ENCODE peak calls at places on chromosomes 3 and 15, in five cellular contexts. E is lung, P is cardiac muscle cell, S is lower lobe of right lung, G is upper lobe of right lung. W is an unnamed sample.

GRCh38 chr3:44339990-44340389 is 1.4 kb downstream of the TCAIM start:
- DNase-seq in E (no peak), P (no peak), S (no peak), G (no peak), W (no peak)

GRCh38 chr3:141877911-141878310 is 1.5 kb downstream of the ATP1B3 start:
- DNase-seq in E (no peak), P (peak), S (no peak), G (no peak), W (no peak)

GRCh38 chr3:185150561-185150960 is 2.3 kb downstream of the C3orf70 start:
- DNase-seq in E (no peak), P (no peak), S (no peak), G (no peak), W (no peak)

GRCh38 chr3:119294402-119294888 is 262 bp downstream of the ARHGAP31 start:
- DNase-seq in E (peak), P (no peak), S (peak), G (peak), W (peak)

GRCh38 chr3:31196881-31197364 is 302.5 kb upstream of the GADL1 start:
- DNase-seq in E (no peak), P (peak), S (no peak), G (no peak), W (no peak)

GRCh38 chr3:8555705-8556314 is 54.2 kb downstream of the LMCD1 start:
- DNase-seq in E (no peak), P (no peak), S (no peak), G (no peak), W (no peak)

GRCh38 chr3:57160046-57160730 is 5.0 kb downstream of the IL17RD start:
- DNase-seq in E (no peak), P (no peak), S (no peak), G (no peak), W (no peak)

GRCh38 chr3:59006791-59007517 is 42.9 kb downstream of the CFAP20DC start:
- DNase-seq in E (no peak), P (peak), S (no peak), G (no peak), W (no peak)

GRCh38 chr15:75042730-75043508 is 19.5 kb downstream of the PPCDC start:
- DNase-seq in E (peak), P (peak), S (peak), G (peak), W (peak)

GRCh38 chr15:101242160-101242998 is 9.5 kb downstream of the CHSY1 start:
- DNase-seq in E (peak), P (peak), S (no peak), G (no peak), W (peak)

GRCh38 chr15:51380999-51381806 is 39.7 kb downstream of the GLDN start:
- DNase-seq in E (peak), P (peak), S (no peak), G (no peak), W (no peak)

GRCh38 chr15:29734917-29735572 is 87.2 kb downstream of the TJP1 start:
- DNase-seq in E (no peak), P (peak), S (no peak), G (no peak), W (no peak)

GRCh38 chr15:38885001-38885400 is 320.4 kb upstream of the RASGRP1 start:
- DNase-seq in E (no peak), P (peak), S (no peak), G (no peak), W (no peak)

DNA sequence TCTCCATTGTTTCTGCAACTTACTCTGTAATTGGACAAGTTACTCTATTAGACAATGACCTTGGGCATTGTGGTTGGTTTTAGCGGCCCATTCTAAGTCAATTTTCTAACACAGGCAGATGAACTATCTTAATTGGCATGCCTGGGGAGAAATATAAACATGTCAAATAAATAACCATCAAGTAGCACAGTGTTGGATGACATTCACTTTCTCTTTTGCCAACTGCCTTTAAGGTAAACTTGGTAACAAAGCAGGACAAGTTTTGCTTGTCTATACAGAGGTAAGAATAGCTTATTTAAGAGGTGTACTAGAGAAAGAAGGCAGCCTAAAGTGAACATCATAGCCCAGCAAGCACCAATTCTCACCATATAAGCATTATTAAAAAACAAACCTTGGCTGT is 599.6 kb downstream of the GBE1 start:
- DNase-seq in E (no peak), P (no peak), S (no peak), G (no peak), W (no peak)
- H3K27ac ChIP-seq in E (no peak), P (no peak), S (no peak), G (no peak), W (no peak)

DNA sequence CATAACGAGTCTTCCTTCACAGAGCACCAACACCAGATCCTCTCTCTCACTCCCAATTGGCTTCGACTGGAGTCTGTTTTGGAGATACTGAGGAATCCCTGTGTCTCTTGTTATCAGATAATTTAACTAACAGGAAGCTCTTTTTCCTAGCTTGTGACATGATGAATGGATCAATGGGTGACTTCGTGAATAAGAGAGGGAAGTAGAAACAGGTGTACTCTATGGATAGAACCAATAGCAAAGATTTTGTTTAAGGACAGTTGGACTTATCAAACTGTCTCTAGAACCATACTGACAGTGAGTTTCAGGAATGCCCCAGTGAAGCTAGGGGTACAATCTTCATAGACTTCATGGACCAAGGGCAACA is 29.4 kb upstream of the KLHL6 start:
- DNase-seq in E (no peak), P (no peak), S (no peak), G (no peak), W (no peak)
- H3K27ac ChIP-seq in E (peak), P (peak), S (peak), G (peak), W (no peak)

GRCh38 chr3:107208796-107209195 is 168.4 kb upstream of the CCDC54 start:
- DNase-seq in E (no peak), P (no peak), S (no peak), G (no peak), W (no peak)
- H3K27ac ChIP-seq in E (no peak), P (peak), S (peak), G (peak), W (no peak)

GRCh38 chr3:129440648-129441190 is 695 bp downstream of the IFT122 start:
- DNase-seq in E (no peak), P (no peak), S (no peak), G (no peak), W (no peak)

GRCh38 chr3:129442947-129443346 is 2.9 kb downstream of the IFT122 start:
- DNase-seq in E (no peak), P (no peak), S (no peak), G (no peak), W (no peak)

GRCh38 chr3:129441215-129441614 is 1.2 kb downstream of the IFT122 start:
- DNase-seq in E (no peak), P (no peak), S (no peak), G (no peak), W (no peak)

GRCh38 chr3:129442486-129442885 is 2.5 kb downstream of the IFT122 start:
- DNase-seq in E (no peak), P (no peak), S (no peak), G (no peak), W (no peak)

DNA sequence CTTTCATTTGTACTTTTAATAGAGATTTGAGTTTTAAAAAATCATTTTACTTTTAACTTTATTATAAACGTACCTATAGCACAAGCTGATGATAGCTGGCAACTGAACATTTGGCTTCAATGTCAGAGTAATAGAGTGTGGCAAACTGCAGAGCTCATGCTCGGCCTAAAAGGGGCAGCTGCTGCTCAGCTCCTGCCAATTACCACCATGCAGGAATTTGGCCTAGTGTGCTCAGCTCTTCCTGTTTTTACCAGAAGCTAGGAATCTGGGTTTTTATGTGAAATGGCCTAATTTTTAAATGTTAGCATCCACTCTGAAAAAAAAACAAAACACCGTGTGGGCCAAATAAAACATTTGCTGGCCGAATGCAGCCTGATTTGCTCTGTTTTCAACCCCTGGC is 1.8 kb downstream of the IFT122 start:
- DNase-seq in E (no peak), P (peak), S (no peak), G (no peak), W (no peak)
- H3K27ac ChIP-seq in E (no peak), P (peak), S (peak), G (peak), W (peak)

GRCh38 chr3:66744521-66744920 is 243.7 kb upstream of the LRIG1 start:
- DNase-seq in E (no peak), P (no peak), S (no peak), G (no peak), W (no peak)

GRCh38 chr3:66740260-66740659 is 239.4 kb upstream of the LRIG1 start:
- DNase-seq in E (no peak), P (no peak), S (no peak), G (no peak), W (no peak)

GRCh38 chr3:66738625-66739330 is 238.0 kb upstream of the LRIG1 start:
- DNase-seq in E (no peak), P (peak), S (no peak), G (no peak), W (no peak)
- H3K27ac ChIP-seq in E (no peak), P (no peak), S (no peak), G (no peak), W (no peak)

DNA sequence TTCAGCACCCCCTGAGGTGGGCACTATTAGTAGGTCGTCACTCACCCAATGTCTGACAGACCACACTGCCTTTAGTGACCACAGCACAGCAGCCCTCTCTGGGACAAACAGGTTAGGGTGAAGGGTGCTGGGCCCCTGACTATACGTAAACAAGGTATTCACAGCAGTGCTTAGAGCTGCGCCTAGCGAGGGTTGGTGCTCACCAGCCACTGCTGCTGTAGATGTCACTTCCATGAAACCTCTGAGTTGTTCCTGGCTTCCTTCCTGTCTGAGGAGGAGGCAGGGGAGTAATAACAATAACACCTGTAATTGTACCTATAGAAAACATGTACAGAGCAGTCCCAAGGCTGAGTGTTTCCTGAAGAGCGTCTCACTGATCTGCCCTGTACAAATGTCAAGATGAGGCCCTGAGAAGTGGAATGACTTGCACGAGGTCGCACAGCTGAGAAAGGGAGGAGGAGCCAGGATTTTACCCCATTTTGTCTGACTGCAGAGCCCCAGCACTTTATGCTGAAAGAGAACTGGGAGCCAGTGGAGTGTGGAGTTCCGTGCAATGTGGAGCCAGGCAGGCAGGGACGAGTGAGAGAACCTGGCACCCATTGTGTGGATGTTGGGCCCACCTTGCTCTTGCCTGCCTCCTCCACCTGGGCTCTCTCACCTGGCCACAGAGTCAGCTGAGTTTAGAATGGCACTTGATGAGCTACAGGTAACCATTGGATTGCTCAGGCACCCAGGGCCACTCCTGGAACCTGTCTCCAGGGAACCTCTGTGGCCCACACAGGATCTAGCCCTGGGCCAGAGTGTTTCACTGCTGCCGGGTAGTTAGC is 93.8 kb downstream of the DNAJB8 start:
- DNase-seq in E (no peak), P (no peak), S (no peak), G (no peak), W (no peak)
- H3K27ac ChIP-seq in E (no peak), P (no peak), S (no peak), G (no peak), W (no peak)

GRCh38 chr15:82679626-82680199 is 30.0 kb downstream of the AP3B2 start:
- DNase-seq in E (no peak), P (no peak), S (no peak), G (no peak), W (no peak)

GRCh38 chr15:82677720-82678323 is 30.7 kb upstream of the CPEB1 start:
- DNase-seq in E (no peak), P (no peak), S (no peak), G (peak), W (no peak)

GRCh38 chr15:82680200-82681102 is 29.2 kb downstream of the AP3B2 start:
- DNase-seq in E (peak), P (no peak), S (peak), G (peak), W (peak)

DNA sequence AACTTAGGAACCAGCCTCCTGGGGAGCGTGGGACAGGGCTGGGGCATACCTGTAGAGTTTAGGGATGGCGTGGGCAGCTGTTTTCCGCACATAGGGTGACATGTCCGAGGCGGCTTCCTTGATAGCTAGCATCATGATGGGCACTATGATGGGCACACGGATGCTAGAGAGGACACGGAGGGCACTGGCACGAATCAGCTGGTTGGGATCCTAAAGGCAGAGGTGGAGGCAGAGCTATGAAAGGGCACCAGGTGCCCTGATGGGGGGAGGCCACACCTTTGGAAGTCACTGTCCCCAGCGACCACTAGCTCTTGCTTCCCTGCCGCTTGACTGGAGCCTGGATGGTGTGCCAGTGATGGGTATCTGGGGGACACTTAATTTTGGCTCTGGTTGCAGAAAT is 28.3 kb downstream of the AP3B2 start:
- DNase-seq in E (no peak), P (no peak), S (no peak), G (peak), W (no peak)
- H3K27ac ChIP-seq in E (no peak), P (no peak), S (no peak), G (no peak), W (no peak)

GRCh38 chr3:195196266-195196665 is 74.7 kb downstream of the XXYLT1 start:
- DNase-seq in E (no peak), P (peak), S (no peak), G (no peak), W (no peak)

GRCh38 chr3:195197764-195198423 is 73.1 kb downstream of the XXYLT1 start:
- DNase-seq in E (no peak), P (peak), S (no peak), G (no peak), W (no peak)

GRCh38 chr3:195191580-195191979 is 79.4 kb downstream of the XXYLT1 start:
- DNase-seq in E (no peak), P (no peak), S (no peak), G (no peak), W (no peak)

GRCh38 chr3:195195321-195196209 is 75.4 kb downstream of the XXYLT1 start:
- DNase-seq in E (no peak), P (no peak), S (no peak), G (no peak), W (no peak)

GRCh38 chr3:195194559-195195161 is 76.3 kb downstream of the XXYLT1 start:
- DNase-seq in E (no peak), P (no peak), S (no peak), G (no peak), W (no peak)
- H3K27ac ChIP-seq in E (no peak), P (peak), S (no peak), G (no peak), W (peak)

GRCh38 chr3:5122741-5123706 is 932 bp downstream of the ARL8B start:
- DNase-seq in E (peak), P (peak), S (peak), G (peak), W (peak)

GRCh38 chr3:5122030-5122740 is at the start of gene ARL8B:
- DNase-seq in E (peak), P (peak), S (peak), G (peak), W (peak)

GRCh38 chr3:5126586-5126985 is 4.5 kb downstream of the ARL8B start:
- DNase-seq in E (no peak), P (peak), S (no peak), G (no peak), W (no peak)

GRCh38 chr3:5120446-5120845 is 1.6 kb upstream of the ARL8B start:
- DNase-seq in E (no peak), P (no peak), S (no peak), G (no peak), W (no peak)

DNA sequence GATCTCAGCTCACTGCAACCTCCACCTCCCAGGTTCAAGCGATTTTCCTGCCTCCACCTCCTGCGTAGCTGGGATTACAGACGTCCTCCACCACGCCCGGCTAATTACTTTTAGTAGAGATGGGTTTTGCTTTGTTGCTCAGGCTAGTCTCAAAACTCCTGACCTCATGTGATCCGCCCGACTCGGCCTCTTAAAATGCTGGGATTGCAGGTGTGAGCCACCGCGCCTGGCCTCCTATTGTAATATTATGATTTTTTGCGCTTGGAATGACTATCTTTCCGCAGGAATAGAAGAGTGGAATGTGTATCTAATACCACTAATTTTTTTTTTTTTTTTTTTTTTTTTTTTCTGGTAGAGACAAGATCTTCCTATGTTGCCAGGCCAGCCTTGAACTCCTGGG is 1.8 kb downstream of the ARL8B start:
- DNase-seq in E (no peak), P (no peak), S (no peak), G (no peak), W (no peak)
- H3K27ac ChIP-seq in E (peak), P (no peak), S (peak), G (peak), W (peak)

GRCh38 chr15:100121285-100121684 is 220.5 kb downstream of the ADAMTS17 start:
- DNase-seq in E (no peak), P (no peak), S (no peak), G (no peak), W (no peak)

GRCh38 chr15:100115711-100116090 is 226.1 kb downstream of the ADAMTS17 start:
- DNase-seq in E (no peak), P (peak), S (no peak), G (peak), W (no peak)

GRCh38 chr15:100116416-100117190 is 225.2 kb downstream of the ADAMTS17 start:
- DNase-seq in E (no peak), P (peak), S (no peak), G (peak), W (no peak)

GRCh38 chr15:100120111-100120510 is 221.7 kb downstream of the ADAMTS17 start:
- DNase-seq in E (no peak), P (no peak), S (no peak), G (no peak), W (no peak)

DNA sequence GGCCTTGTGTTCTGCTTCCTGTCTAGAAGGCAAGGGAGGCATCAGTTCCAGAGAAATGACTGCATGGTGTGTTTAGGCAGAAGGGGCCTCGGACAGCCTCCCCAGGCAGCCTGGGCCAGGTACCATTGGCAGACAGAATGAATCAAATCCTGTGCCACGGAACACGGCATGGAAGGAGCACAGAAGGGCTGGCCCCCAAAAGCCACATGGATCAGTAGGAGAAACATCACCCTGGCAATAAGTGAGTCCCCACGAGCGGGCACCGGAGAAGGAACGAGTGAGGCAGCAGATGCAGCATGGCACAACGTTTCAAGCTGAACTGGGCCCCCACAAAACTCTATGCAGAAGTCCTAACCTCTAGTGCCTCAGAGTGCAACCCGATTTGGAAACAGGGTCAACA is 223.2 kb downstream of the ADAMTS17 start:
- DNase-seq in E (no peak), P (no peak), S (no peak), G (peak), W (no peak)
- H3K27ac ChIP-seq in E (no peak), P (no peak), S (no peak), G (no peak), W (no peak)